ENCODE peak calls at places on chromosomes 12 and 14, in nine cellular contexts. One of them, this sample, is unnamed.

GRCh38 chr14:59688224-59689170 is 111.9 kb upstream of the CCDC175 start:
- DNase-seq in stomach: peak
- DNase-seq in Panc1: peak
- DNase-seq in esophagus muscularis mucosa: no peak
- DNase-seq in HCT116: peak
- DNase-seq in transverse colon: peak
- DNase-seq in GM23338: peak
- DNase-seq in GM12891: peak
- DNase-seq in suprapubic skin: no peak
- DNase-seq in this sample: peak

GRCh38 chr14:76768201-76768656 is 7.0 kb downstream of the VASH1 start:
- DNase-seq in stomach: peak
- DNase-seq in Panc1: no peak
- DNase-seq in esophagus muscularis mucosa: no peak
- DNase-seq in HCT116: no peak
- DNase-seq in transverse colon: peak
- DNase-seq in GM23338: peak
- DNase-seq in GM12891: peak
- DNase-seq in suprapubic skin: no peak
- DNase-seq in this sample: peak

GRCh38 chr12:40672650-40673319 is 19.5 kb upstream of the CNTN1 start:
- DNase-seq in stomach: no peak
- DNase-seq in Panc1: no peak
- DNase-seq in esophagus muscularis mucosa: no peak
- DNase-seq in HCT116: no peak
- DNase-seq in transverse colon: no peak
- DNase-seq in GM23338: no peak
- DNase-seq in GM12891: no peak
- DNase-seq in suprapubic skin: no peak
- DNase-seq in this sample: no peak

GRCh38 chr12:131124487-131125280 is 171.0 kb downstream of the ADGRD1 start:
- DNase-seq in stomach: no peak
- DNase-seq in Panc1: no peak
- DNase-seq in esophagus muscularis mucosa: no peak
- DNase-seq in HCT116: no peak
- DNase-seq in transverse colon: no peak
- DNase-seq in GM23338: no peak
- DNase-seq in GM12891: no peak
- DNase-seq in suprapubic skin: no peak
- DNase-seq in this sample: no peak

GRCh38 chr14:49464885-49465284 is 121.3 kb downstream of the RPS29 start:
- DNase-seq in stomach: no peak
- DNase-seq in Panc1: no peak
- DNase-seq in esophagus muscularis mucosa: no peak
- DNase-seq in HCT116: peak
- DNase-seq in transverse colon: no peak
- DNase-seq in GM23338: peak
- DNase-seq in GM12891: no peak
- DNase-seq in suprapubic skin: no peak
- DNase-seq in this sample: no peak

GRCh38 chr12:106149096-106149784 is 10.5 kb upstream of the NUAK1 start:
- DNase-seq in stomach: no peak
- DNase-seq in Panc1: no peak
- DNase-seq in esophagus muscularis mucosa: no peak
- DNase-seq in HCT116: peak
- DNase-seq in transverse colon: peak
- DNase-seq in GM23338: peak
- DNase-seq in GM12891: no peak
- DNase-seq in suprapubic skin: no peak
- DNase-seq in this sample: no peak

GRCh38 chr12:127987199-127987901 is 279.6 kb upstream of the TMEM132C start:
- DNase-seq in stomach: no peak
- DNase-seq in Panc1: no peak
- DNase-seq in esophagus muscularis mucosa: no peak
- DNase-seq in HCT116: no peak
- DNase-seq in transverse colon: no peak
- DNase-seq in GM23338: no peak
- DNase-seq in GM12891: no peak
- DNase-seq in suprapubic skin: no peak
- DNase-seq in this sample: no peak

GRCh38 chr12:120043421-120043820 is 54.4 kb downstream of the BICDL1 start:
- DNase-seq in stomach: no peak
- DNase-seq in Panc1: no peak
- DNase-seq in esophagus muscularis mucosa: no peak
- DNase-seq in HCT116: no peak
- DNase-seq in transverse colon: no peak
- DNase-seq in GM23338: no peak
- DNase-seq in GM12891: no peak
- DNase-seq in suprapubic skin: no peak
- DNase-seq in this sample: no peak

GRCh38 chr12:78146365-78146772 is 315.7 kb downstream of the NAV3 start:
- DNase-seq in stomach: no peak
- DNase-seq in Panc1: peak
- DNase-seq in esophagus muscularis mucosa: no peak
- DNase-seq in HCT116: peak
- DNase-seq in transverse colon: no peak
- DNase-seq in GM23338: peak
- DNase-seq in GM12891: no peak
- DNase-seq in suprapubic skin: no peak
- DNase-seq in this sample: peak

GRCh38 chr14:41699506-41699905 is 92.8 kb downstream of the LRFN5 start:
- DNase-seq in stomach: no peak
- DNase-seq in Panc1: no peak
- DNase-seq in esophagus muscularis mucosa: no peak
- DNase-seq in HCT116: no peak
- DNase-seq in transverse colon: no peak
- DNase-seq in GM23338: no peak
- DNase-seq in GM12891: no peak
- DNase-seq in suprapubic skin: no peak
- DNase-seq in this sample: no peak

GRCh38 chr14:77805703-77806102 is 5.8 kb downstream of the ADCK1 start:
- DNase-seq in stomach: no peak
- DNase-seq in Panc1: no peak
- DNase-seq in esophagus muscularis mucosa: no peak
- DNase-seq in HCT116: no peak
- DNase-seq in transverse colon: no peak
- DNase-seq in GM23338: no peak
- DNase-seq in GM12891: no peak
- DNase-seq in suprapubic skin: no peak
- DNase-seq in this sample: no peak

GRCh38 chr14:58942516-58942915 is 246.0 kb upstream of the DAAM1 start:
- DNase-seq in stomach: no peak
- DNase-seq in Panc1: no peak
- DNase-seq in esophagus muscularis mucosa: no peak
- DNase-seq in HCT116: no peak
- DNase-seq in transverse colon: no peak
- DNase-seq in GM23338: no peak
- DNase-seq in GM12891: no peak
- DNase-seq in suprapubic skin: no peak
- DNase-seq in this sample: no peak

GRCh38 chr14:42911642-42912041 is 1305.0 kb downstream of the LRFN5 start:
- DNase-seq in stomach: no peak
- DNase-seq in Panc1: no peak
- DNase-seq in esophagus muscularis mucosa: no peak
- DNase-seq in HCT116: no peak
- DNase-seq in transverse colon: no peak
- DNase-seq in GM23338: peak
- DNase-seq in GM12891: no peak
- DNase-seq in suprapubic skin: no peak
- DNase-seq in this sample: no peak

GRCh38 chr12:122293081-122293480 is 26.8 kb upstream of the VPS33A start:
- DNase-seq in stomach: no peak
- DNase-seq in Panc1: no peak
- DNase-seq in esophagus muscularis mucosa: no peak
- DNase-seq in HCT116: no peak
- DNase-seq in transverse colon: no peak
- DNase-seq in GM23338: no peak
- DNase-seq in GM12891: no peak
- DNase-seq in suprapubic skin: no peak
- DNase-seq in this sample: no peak

GRCh38 chr12:53498235-53498630 is 1.0 kb downstream of the MAP3K12 start:
- DNase-seq in stomach: no peak
- DNase-seq in Panc1: no peak
- DNase-seq in esophagus muscularis mucosa: no peak
- DNase-seq in HCT116: no peak
- DNase-seq in transverse colon: no peak
- DNase-seq in GM23338: no peak
- DNase-seq in GM12891: no peak
- DNase-seq in suprapubic skin: no peak
- DNase-seq in this sample: no peak

GRCh38 chr12:45244561-45245348 is 28.9 kb downstream of the ANO6 start:
- DNase-seq in stomach: no peak
- DNase-seq in Panc1: no peak
- DNase-seq in esophagus muscularis mucosa: no peak
- DNase-seq in HCT116: no peak
- DNase-seq in transverse colon: no peak
- DNase-seq in GM23338: peak
- DNase-seq in GM12891: no peak
- DNase-seq in suprapubic skin: no peak
- DNase-seq in this sample: peak

DNA sequence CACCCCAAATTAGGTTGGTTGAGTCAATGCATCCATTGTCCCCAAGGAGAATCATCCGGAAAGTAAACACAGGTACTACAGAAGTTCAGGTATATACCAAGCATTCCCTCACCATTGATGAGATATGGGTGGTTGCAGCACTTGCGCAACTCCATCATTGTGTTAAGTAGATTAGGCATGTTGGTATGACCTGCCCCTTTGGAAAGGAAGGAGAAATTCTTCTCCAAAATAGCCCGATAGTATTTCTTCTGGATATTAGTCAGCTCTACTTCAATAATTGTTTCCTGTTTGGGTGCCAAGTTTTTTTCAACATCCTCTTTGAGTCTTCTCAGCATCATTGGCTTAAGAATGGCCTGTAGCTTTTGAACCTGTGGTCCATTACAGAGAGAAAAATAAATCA is 21.3 kb upstream of the SUPT16H start:
- DNase-seq in stomach: no peak
- DNase-seq in Panc1: no peak
- DNase-seq in esophagus muscularis mucosa: no peak
- DNase-seq in HCT116: no peak
- DNase-seq in transverse colon: no peak
- DNase-seq in GM23338: no peak
- DNase-seq in GM12891: no peak
- DNase-seq in suprapubic skin: no peak
- DNase-seq in this sample: no peak
- TF ChIP-seq POLR2AphosphoS5 in stomach: no peak
- TF ChIP-seq POLR2AphosphoS5 in Panc1: no peak
- TF ChIP-seq POLR2AphosphoS5 in esophagus muscularis mucosa: no peak
- TF ChIP-seq POLR2AphosphoS5 in HCT116: no peak
- TF ChIP-seq POLR2AphosphoS5 in transverse colon: no peak
- TF ChIP-seq POLR2AphosphoS5 in GM23338: no peak
- TF ChIP-seq POLR2AphosphoS5 in GM12891: no peak
- TF ChIP-seq POLR2AphosphoS5 in suprapubic skin: no peak
- TF ChIP-seq POLR2AphosphoS5 in this sample: no peak

GRCh38 chr12:6384499-6385436 is 806 bp downstream of the LTBR start:
- DNase-seq in stomach: no peak
- DNase-seq in Panc1: no peak
- DNase-seq in esophagus muscularis mucosa: no peak
- DNase-seq in HCT116: no peak
- DNase-seq in transverse colon: peak
- DNase-seq in GM23338: no peak
- DNase-seq in GM12891: no peak
- DNase-seq in suprapubic skin: no peak
- DNase-seq in this sample: no peak
- TF ChIP-seq POLR2AphosphoS5 in stomach: no peak
- TF ChIP-seq POLR2AphosphoS5 in Panc1: no peak
- TF ChIP-seq POLR2AphosphoS5 in esophagus muscularis mucosa: no peak
- TF ChIP-seq POLR2AphosphoS5 in HCT116: no peak
- TF ChIP-seq POLR2AphosphoS5 in transverse colon: no peak
- TF ChIP-seq POLR2AphosphoS5 in GM23338: no peak
- TF ChIP-seq POLR2AphosphoS5 in GM12891: no peak
- TF ChIP-seq POLR2AphosphoS5 in suprapubic skin: no peak
- TF ChIP-seq POLR2AphosphoS5 in this sample: no peak

GRCh38 chr12:6069452-6070093 is 54.9 kb downstream of the VWF start:
- DNase-seq in stomach: no peak
- DNase-seq in Panc1: no peak
- DNase-seq in esophagus muscularis mucosa: no peak
- DNase-seq in HCT116: no peak
- DNase-seq in transverse colon: no peak
- DNase-seq in GM23338: no peak
- DNase-seq in GM12891: no peak
- DNase-seq in suprapubic skin: no peak
- DNase-seq in this sample: no peak

GRCh38 chr12:6074394-6074793 is 50.1 kb downstream of the VWF start:
- DNase-seq in stomach: no peak
- DNase-seq in Panc1: no peak
- DNase-seq in esophagus muscularis mucosa: no peak
- DNase-seq in HCT116: no peak
- DNase-seq in transverse colon: no peak
- DNase-seq in GM23338: no peak
- DNase-seq in GM12891: no peak
- DNase-seq in suprapubic skin: no peak
- DNase-seq in this sample: no peak

GRCh38 chr12:6073426-6073825 is 51.0 kb downstream of the VWF start:
- DNase-seq in stomach: no peak
- DNase-seq in Panc1: no peak
- DNase-seq in esophagus muscularis mucosa: no peak
- DNase-seq in HCT116: no peak
- DNase-seq in transverse colon: no peak
- DNase-seq in GM23338: no peak
- DNase-seq in GM12891: no peak
- DNase-seq in suprapubic skin: no peak
- DNase-seq in this sample: no peak

GRCh38 chr12:6070472-6071257 is 53.8 kb downstream of the VWF start:
- DNase-seq in stomach: no peak
- DNase-seq in Panc1: no peak
- DNase-seq in esophagus muscularis mucosa: no peak
- DNase-seq in HCT116: no peak
- DNase-seq in transverse colon: no peak
- DNase-seq in GM23338: no peak
- DNase-seq in GM12891: no peak
- DNase-seq in suprapubic skin: no peak
- DNase-seq in this sample: no peak

GRCh38 chr12:6072302-6072752 is 52.1 kb downstream of the VWF start:
- DNase-seq in stomach: no peak
- DNase-seq in Panc1: no peak
- DNase-seq in esophagus muscularis mucosa: no peak
- DNase-seq in HCT116: no peak
- DNase-seq in transverse colon: no peak
- DNase-seq in GM23338: no peak
- DNase-seq in GM12891: no peak
- DNase-seq in suprapubic skin: no peak
- DNase-seq in this sample: no peak
- TF ChIP-seq POLR2AphosphoS5 in stomach: no peak
- TF ChIP-seq POLR2AphosphoS5 in Panc1: no peak
- TF ChIP-seq POLR2AphosphoS5 in esophagus muscularis mucosa: no peak
- TF ChIP-seq POLR2AphosphoS5 in HCT116: no peak
- TF ChIP-seq POLR2AphosphoS5 in transverse colon: no peak
- TF ChIP-seq POLR2AphosphoS5 in GM23338: no peak
- TF ChIP-seq POLR2AphosphoS5 in GM12891: no peak
- TF ChIP-seq POLR2AphosphoS5 in suprapubic skin: no peak
- TF ChIP-seq POLR2AphosphoS5 in this sample: no peak

DNA sequence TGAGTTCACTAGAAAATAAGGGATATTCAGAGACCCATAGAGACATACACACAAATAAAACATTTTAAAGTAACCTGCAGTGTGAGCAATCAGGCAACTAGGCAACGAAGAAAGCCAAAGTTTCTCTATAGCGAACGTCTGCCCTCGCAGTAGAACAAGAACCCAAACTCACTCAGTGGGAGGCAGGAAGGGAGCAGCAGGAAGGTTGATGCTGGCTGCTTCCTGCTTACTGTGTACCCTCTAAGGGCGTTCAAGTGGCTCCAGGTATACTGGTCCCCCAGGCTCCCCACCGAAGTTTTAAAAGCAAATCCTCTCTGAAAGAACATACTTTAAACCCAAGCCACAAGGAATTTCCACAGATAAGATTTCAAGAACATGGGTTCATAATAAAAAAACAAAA is 249.3 kb downstream of the FOXN3 start:
- DNase-seq in stomach: no peak
- DNase-seq in Panc1: no peak
- DNase-seq in esophagus muscularis mucosa: no peak
- DNase-seq in HCT116: no peak
- DNase-seq in transverse colon: no peak
- DNase-seq in GM23338: peak
- DNase-seq in GM12891: no peak
- DNase-seq in suprapubic skin: no peak
- DNase-seq in this sample: no peak
- TF ChIP-seq POLR2AphosphoS5 in stomach: no peak
- TF ChIP-seq POLR2AphosphoS5 in Panc1: no peak
- TF ChIP-seq POLR2AphosphoS5 in esophagus muscularis mucosa: no peak
- TF ChIP-seq POLR2AphosphoS5 in HCT116: no peak
- TF ChIP-seq POLR2AphosphoS5 in transverse colon: no peak
- TF ChIP-seq POLR2AphosphoS5 in GM23338: no peak
- TF ChIP-seq POLR2AphosphoS5 in GM12891: no peak
- TF ChIP-seq POLR2AphosphoS5 in suprapubic skin: no peak
- TF ChIP-seq POLR2AphosphoS5 in this sample: no peak

This sample was measured in HL-60.